ENCODE peak calls at places on chromosome 2, in four cellular contexts. E, B, Q and L are unnamed samples.

GRCh38 chr2:84919885-84920580 is 14.6 kb downstream of the TMSB10 start:
- DNase-seq in B (no peak), Q (peak), E (no peak), L (no peak)

GRCh38 chr2:204545861-204546773 is 842 bp downstream of the PARD3B start:
- DNase-seq in E (no peak), B (peak), Q (no peak), L (no peak)

GRCh38 chr2:152098798-152099654 is at the start of gene CACNB4:
- DNase-seq in B (peak), E (no peak), Q (peak), L (peak)

GRCh38 chr2:85589166-85589565 is 4.9 kb downstream of the VAMP5 start:
- DNase-seq in B (no peak), Q (no peak), E (no peak), L (no peak)

GRCh38 chr2:230170532-230170931 is 49.3 kb downstream of the SP110 start:
- DNase-seq in B (peak), Q (no peak), E (no peak), L (no peak)

GRCh38 chr2:95381212-95382127 is 21.0 kb upstream of the FAHD2A start:
- DNase-seq in Q (no peak), B (no peak), E (no peak), L (no peak)

GRCh38 chr2:129199501-129199900 is 780.0 kb upstream of the RAB6C start:
- DNase-seq in Q (no peak), E (no peak), B (no peak), L (no peak)

GRCh38 chr2:242011516-242011915 is 142.0 kb downstream of the RTP5 start:
- DNase-seq in Q (no peak), B (no peak), E (no peak), L (no peak)

GRCh38 chr2:10934979-10935350 is 23.2 kb downstream of the KCNF1 start:
- DNase-seq in B (no peak), Q (no peak), E (no peak), L (no peak)

GRCh38 chr2:8676915-8677645 is 4.8 kb upstream of the ID2 start:
- DNase-seq in E (no peak), B (no peak), Q (no peak), L (no peak)

GRCh38 chr2:215530191-215530968 is 94.5 kb upstream of the FN1 start:
- DNase-seq in E (no peak), Q (no peak), B (no peak), L (no peak)

GRCh38 chr2:227826019-227826521 is 12.4 kb downstream of the CCL20 start:
- DNase-seq in Q (no peak), B (no peak), E (no peak), L (no peak)

GRCh38 chr2:150487537-150488429 is at the start of gene RND3:
- DNase-seq in E (peak), Q (peak), B (peak), L (peak)
- TF ChIP-seq POLR2A in E (peak), Q (peak), B (peak), L (peak)

GRCh38 chr2:121197369-121198091 is 87.5 kb downstream of the TFCP2L1 start:
- DNase-seq in Q (no peak), B (peak), E (peak), L (peak)
- TF ChIP-seq POLR2A in Q (no peak), B (no peak), E (no peak), L (no peak)

DNA sequence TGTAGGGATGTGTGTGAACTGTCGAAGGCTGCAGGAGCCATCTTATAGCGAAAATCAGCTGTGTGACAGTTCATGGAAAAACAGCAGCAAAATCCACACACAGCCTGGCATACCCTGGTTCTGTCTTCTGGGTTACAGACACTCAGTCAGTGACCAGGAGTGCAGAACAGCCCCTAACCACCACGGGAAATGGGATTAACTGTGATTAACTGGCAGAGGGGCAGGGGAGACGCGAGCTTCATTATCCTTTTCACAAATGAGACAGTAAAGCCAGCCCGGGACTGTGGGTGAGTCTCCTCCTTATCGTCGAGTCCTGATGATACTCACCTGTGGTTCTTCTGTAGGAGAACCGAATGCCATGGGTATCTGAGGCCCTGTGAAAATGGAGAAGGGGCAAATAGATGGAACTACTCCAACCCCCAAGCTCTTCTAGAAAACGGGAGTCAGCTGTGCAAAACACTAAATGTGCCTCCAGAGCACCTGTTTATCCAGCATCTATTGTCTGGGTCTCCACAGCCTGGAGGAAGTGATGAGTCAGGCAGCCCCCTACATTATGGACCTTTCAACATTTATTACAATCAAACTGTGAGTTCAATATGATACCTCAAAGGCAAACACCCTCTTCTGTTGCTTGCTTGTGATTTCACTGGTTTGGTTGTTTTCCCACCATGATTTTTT is 9.9 kb upstream of the LRRFIP1 start:
- DNase-seq in Q (no peak), B (no peak), E (no peak), L (no peak)
- TF ChIP-seq POLR2A in Q (no peak), B (no peak), E (no peak), L (no peak)

DNA sequence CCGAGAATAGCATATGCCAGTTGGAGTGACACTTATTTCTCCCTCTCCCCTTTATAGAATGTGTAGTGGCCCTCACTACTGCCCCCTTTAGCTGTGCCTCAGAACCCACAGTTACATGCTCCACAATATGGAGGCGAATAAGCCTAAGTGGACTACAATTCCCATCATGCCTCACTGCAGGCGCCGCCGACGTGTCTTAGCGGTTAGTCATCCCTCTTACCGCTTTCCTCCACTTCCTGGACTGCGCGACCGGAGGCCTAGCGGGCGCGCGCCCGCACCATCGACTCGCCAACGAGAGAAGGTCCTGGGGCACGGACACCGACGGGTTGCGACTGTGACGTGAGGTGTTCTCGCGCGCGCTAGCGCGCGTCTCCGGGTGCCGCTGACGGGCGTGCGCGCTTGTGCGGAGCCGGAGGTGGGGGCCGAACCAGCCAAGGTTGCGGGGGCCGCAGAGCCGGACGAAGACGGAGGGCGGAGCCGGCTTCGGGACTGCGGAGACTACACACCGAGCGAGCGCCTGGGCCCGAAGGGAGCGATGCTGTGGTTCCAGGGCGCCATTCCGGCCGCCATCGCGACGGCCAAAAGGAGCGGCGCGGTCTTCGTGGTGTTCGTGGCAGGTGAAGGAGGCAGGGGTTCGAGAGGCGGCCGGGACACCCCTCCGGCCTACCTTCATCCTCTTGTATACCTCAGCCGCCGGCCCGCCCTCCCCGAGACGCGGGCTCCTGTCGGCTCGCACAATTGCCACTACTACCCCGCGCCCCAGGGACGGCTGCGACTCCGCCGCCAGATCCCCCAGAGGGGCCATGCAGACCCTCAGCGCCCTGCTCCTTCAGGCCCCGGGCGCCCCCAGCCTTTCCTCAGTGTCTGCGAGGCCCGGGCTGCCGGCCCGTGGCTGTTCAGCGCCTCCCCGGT is at the start of gene UBXN4:
- DNase-seq in Q (peak), B (peak), E (peak), L (peak)
- TF ChIP-seq POLR2A in Q (peak), B (peak), E (peak), L (peak)

DNA sequence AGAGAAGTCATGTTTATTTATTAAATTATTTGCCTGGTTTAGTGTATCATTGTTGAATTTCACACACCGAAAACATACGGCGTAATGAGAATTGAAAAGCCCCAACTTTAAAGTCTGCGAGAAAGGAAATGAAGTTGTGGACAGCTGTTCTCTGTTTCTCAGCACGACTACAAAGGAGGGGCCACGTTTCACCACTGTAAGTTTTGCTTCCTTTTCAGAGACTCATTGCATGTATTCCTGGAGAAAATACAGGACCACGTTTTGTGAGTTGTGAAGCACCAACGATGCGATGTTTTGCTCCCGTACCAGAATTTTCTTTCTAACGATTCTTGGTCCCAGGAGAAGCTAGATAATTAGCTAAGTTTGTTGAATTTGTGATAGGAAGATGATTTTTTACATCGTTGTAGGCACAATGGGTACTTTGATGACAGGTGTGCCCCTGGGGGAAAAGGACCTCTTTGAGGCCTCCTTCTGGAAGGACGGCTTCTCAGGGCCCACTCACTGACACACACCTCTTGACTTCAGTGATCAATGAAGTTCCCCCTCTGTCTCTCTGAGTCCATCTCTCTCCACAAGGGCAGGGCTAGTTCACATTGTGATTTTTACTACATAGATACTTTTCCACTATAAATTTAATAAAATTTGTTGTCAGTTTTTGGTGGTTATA is 23.7 kb upstream of the ACKR3 start:
- DNase-seq in B (no peak), E (no peak), Q (no peak), L (no peak)
- TF ChIP-seq POLR2A in B (no peak), E (no peak), Q (no peak), L (no peak)

DNA sequence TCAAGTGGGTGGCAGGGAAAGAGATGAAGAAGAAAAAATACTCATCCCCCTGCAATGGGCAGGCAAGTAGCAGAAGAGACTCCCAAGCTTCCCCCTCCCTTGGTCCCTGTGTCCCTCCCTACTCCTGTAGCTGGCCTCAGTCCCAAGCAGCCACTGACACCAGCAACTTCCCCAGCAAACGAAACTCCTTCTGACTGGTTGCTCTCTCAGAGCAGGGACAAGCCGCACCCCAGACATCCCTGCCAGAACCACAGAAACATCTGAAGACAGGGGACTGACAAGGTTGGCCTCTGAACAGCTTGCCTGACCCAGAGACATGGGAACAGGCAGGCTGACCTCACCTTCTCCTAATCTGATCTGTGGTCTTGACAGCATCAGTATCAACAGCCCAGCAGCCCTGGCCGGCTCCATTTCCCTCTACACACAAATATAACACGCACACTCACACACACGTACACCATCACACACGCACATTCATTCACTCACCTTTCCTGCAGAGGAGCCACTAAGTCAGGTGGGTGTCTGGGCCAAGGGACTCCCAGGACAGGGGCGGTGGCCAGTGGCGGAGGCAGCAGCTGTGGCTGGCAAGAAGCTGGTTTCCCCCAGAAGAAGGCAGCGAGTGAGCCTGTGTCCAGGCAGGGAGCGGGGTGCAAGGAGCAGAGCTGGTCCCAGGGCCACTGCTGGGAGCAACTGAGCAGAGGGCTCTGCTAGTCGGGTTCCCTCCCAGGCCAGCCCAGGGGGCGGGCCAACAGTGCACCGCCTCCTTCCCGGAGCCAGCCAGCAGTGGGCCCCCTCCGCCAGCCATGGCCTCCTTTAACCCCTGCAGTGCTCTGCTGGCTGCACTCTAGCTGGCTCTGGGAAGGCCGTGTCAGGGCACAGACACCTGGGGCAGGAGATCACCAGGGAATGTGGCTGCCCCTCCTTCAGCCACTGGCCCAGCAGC is 59.1 kb downstream of the TNS1 start:
- DNase-seq in E (peak), Q (peak), B (peak), L (peak)
- TF ChIP-seq POLR2A in E (peak), Q (peak), B (peak), L (peak)

GRCh38 chr2:74880054-74880728 is 46.3 kb downstream of the HK2 start:
- DNase-seq in Q (no peak), E (no peak), B (no peak), L (no peak)

GRCh38 chr2:74877376-74877775 is 43.4 kb downstream of the HK2 start:
- DNase-seq in B (no peak), Q (no peak), E (no peak), L (no peak)

GRCh38 chr2:74876081-74876886 is 42.4 kb downstream of the HK2 start:
- DNase-seq in B (peak), Q (peak), E (no peak), L (peak)

GRCh38 chr2:74877781-74878433 is 44.0 kb downstream of the HK2 start:
- DNase-seq in B (no peak), Q (no peak), E (no peak), L (no peak)

DNA sequence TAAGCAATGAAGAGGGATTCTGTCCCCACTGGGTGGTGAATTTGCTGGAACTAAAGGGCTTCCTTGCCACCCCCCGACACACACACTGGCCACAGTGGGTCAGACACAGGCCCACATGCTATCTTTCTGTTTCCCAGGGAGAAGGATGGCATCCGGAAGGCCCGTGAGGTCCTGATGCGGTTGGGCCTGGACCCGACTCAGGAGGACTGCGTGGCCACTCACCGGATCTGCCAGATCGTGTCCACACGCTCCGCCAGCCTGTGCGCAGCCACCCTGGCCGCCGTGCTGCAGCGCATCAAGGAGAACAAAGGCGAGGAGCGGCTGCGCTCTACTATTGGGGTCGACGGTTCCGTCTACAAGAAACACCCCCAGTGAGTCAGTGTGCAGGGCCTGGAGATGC is 44.6 kb downstream of the HK2 start:
- DNase-seq in E (no peak), Q (no peak), B (no peak), L (no peak)
- TF ChIP-seq POLR2A in E (no peak), Q (no peak), B (no peak), L (no peak)